ENCODE peak calls at places on chromosome 9, in six cellular contexts. One of them, this sample, is unnamed.

GRCh38 chr9:5838884-5839571 is 6.1 kb upstream of the ERMP1 start:
- DNase-seq in SK-N-SH: no peak
- DNase-seq in PC-3: peak
- DNase-seq in MM.1S: peak
- DNase-seq in neural progenitor cell: no peak
- DNase-seq in HCT116: peak
- DNase-seq in this sample: peak

GRCh38 chr9:95055851-95056551 is 261.5 kb downstream of the FANCC start:
- DNase-seq in neural progenitor cell: no peak
- DNase-seq in MM.1S: no peak
- DNase-seq in HCT116: no peak
- DNase-seq in SK-N-SH: peak
- DNase-seq in PC-3: no peak
- DNase-seq in this sample: peak

GRCh38 chr9:126615251-126615790 is 1.6 kb downstream of the LMX1B start:
- DNase-seq in neural progenitor cell: peak
- DNase-seq in MM.1S: no peak
- DNase-seq in SK-N-SH: no peak
- DNase-seq in PC-3: no peak
- DNase-seq in HCT116: no peak
- DNase-seq in this sample: peak

GRCh38 chr9:94867281-94867841 is 140.9 kb downstream of the AOPEP start:
- DNase-seq in PC-3: peak
- DNase-seq in neural progenitor cell: peak
- DNase-seq in MM.1S: no peak
- DNase-seq in SK-N-SH: peak
- DNase-seq in HCT116: peak
- DNase-seq in this sample: peak

GRCh38 chr9:114428466-114428865 is 40.7 kb upstream of the AKNA start:
- DNase-seq in SK-N-SH: no peak
- DNase-seq in PC-3: no peak
- DNase-seq in MM.1S: no peak
- DNase-seq in neural progenitor cell: no peak
- DNase-seq in HCT116: no peak
- DNase-seq in this sample: no peak

GRCh38 chr9:131616983-131617604 is 71.8 kb downstream of the PRRT1B start:
- DNase-seq in HCT116: no peak
- DNase-seq in neural progenitor cell: no peak
- DNase-seq in PC-3: no peak
- DNase-seq in SK-N-SH: no peak
- DNase-seq in MM.1S: no peak
- DNase-seq in this sample: no peak

GRCh38 chr9:114282926-114283325 is 40.0 kb upstream of the ORM1 start:
- DNase-seq in PC-3: no peak
- DNase-seq in neural progenitor cell: no peak
- DNase-seq in HCT116: no peak
- DNase-seq in SK-N-SH: peak
- DNase-seq in MM.1S: peak
- DNase-seq in this sample: peak

GRCh38 chr9:37417857-37418618 is 4.5 kb upstream of the GRHPR start:
- DNase-seq in HCT116: no peak
- DNase-seq in SK-N-SH: no peak
- DNase-seq in PC-3: peak
- DNase-seq in MM.1S: no peak
- DNase-seq in neural progenitor cell: no peak
- DNase-seq in this sample: no peak

GRCh38 chr9:76701441-76702031 is 62.7 kb upstream of the PCA3 start:
- DNase-seq in HCT116: no peak
- DNase-seq in neural progenitor cell: peak
- DNase-seq in SK-N-SH: no peak
- DNase-seq in PC-3: no peak
- DNase-seq in MM.1S: no peak
- DNase-seq in this sample: peak

GRCh38 chr9:36980148-36980974 is 53.7 kb downstream of the PAX5 start:
- DNase-seq in MM.1S: no peak
- DNase-seq in PC-3: peak
- DNase-seq in neural progenitor cell: peak
- DNase-seq in HCT116: peak
- DNase-seq in SK-N-SH: peak
- DNase-seq in this sample: no peak

GRCh38 chr9:6997330-6997729 is 239.6 kb downstream of the KDM4C start:
- DNase-seq in HCT116: no peak
- DNase-seq in SK-N-SH: no peak
- DNase-seq in neural progenitor cell: no peak
- DNase-seq in MM.1S: no peak
- DNase-seq in PC-3: no peak
- DNase-seq in this sample: peak

GRCh38 chr9:131382850-131383729 is 10.8 kb upstream of the PRRC2B start:
- DNase-seq in PC-3: peak
- DNase-seq in HCT116: no peak
- DNase-seq in SK-N-SH: no peak
- DNase-seq in neural progenitor cell: peak
- DNase-seq in MM.1S: peak
- DNase-seq in this sample: peak

GRCh38 chr9:126847051-126847450 is 13.4 kb upstream of the ZBTB34 start:
- DNase-seq in HCT116: no peak
- DNase-seq in MM.1S: no peak
- DNase-seq in PC-3: no peak
- DNase-seq in SK-N-SH: no peak
- DNase-seq in neural progenitor cell: no peak
- DNase-seq in this sample: no peak

GRCh38 chr9:6414291-6414690 is 1.3 kb downstream of the UHRF2 start:
- DNase-seq in neural progenitor cell: peak
- DNase-seq in MM.1S: peak
- DNase-seq in PC-3: peak
- DNase-seq in HCT116: no peak
- DNase-seq in SK-N-SH: no peak
- DNase-seq in this sample: peak

GRCh38 chr9:133737071-133737773 is 930 bp downstream of the SARDH start:
- DNase-seq in HCT116: no peak
- DNase-seq in PC-3: no peak
- DNase-seq in neural progenitor cell: peak
- DNase-seq in SK-N-SH: peak
- DNase-seq in MM.1S: no peak
- DNase-seq in this sample: no peak

GRCh38 chr9:14277202-14277601 is 36.7 kb downstream of the NFIB start:
- DNase-seq in neural progenitor cell: no peak
- DNase-seq in MM.1S: no peak
- DNase-seq in HCT116: peak
- DNase-seq in SK-N-SH: no peak
- DNase-seq in PC-3: no peak
- DNase-seq in this sample: peak

GRCh38 chr9:72864327-72864726 is 88.5 kb downstream of the ALDH1A1 start:
- DNase-seq in MM.1S: no peak
- DNase-seq in PC-3: no peak
- DNase-seq in neural progenitor cell: no peak
- DNase-seq in HCT116: no peak
- DNase-seq in SK-N-SH: no peak
- DNase-seq in this sample: peak

GRCh38 chr9:38285236-38285635 is 107.3 kb upstream of the ALDH1B1 start:
- DNase-seq in PC-3: no peak
- DNase-seq in SK-N-SH: no peak
- DNase-seq in MM.1S: no peak
- DNase-seq in neural progenitor cell: no peak
- DNase-seq in HCT116: no peak
- DNase-seq in this sample: no peak

GRCh38 chr9:105238302-105238701 is 6.1 kb upstream of the SLC44A1 start:
- DNase-seq in HCT116: no peak
- DNase-seq in MM.1S: no peak
- DNase-seq in neural progenitor cell: no peak
- DNase-seq in SK-N-SH: no peak
- DNase-seq in PC-3: no peak
- DNase-seq in this sample: no peak

GRCh38 chr9:131194767-131195166 is 69.4 kb downstream of the NUP214 start:
- DNase-seq in MM.1S: no peak
- DNase-seq in HCT116: no peak
- DNase-seq in neural progenitor cell: no peak
- DNase-seq in SK-N-SH: no peak
- DNase-seq in PC-3: no peak
- DNase-seq in this sample: no peak

GRCh38 chr9:113913426-113914195 is 37.5 kb downstream of the ZNF618 start:
- DNase-seq in MM.1S: no peak
- DNase-seq in neural progenitor cell: no peak
- DNase-seq in HCT116: no peak
- DNase-seq in PC-3: no peak
- DNase-seq in SK-N-SH: no peak
- DNase-seq in this sample: peak

GRCh38 chr9:29311221-29311620 is 1737.9 kb upstream of the C9orf72 start:
- DNase-seq in MM.1S: no peak
- DNase-seq in HCT116: no peak
- DNase-seq in neural progenitor cell: no peak
- DNase-seq in SK-N-SH: no peak
- DNase-seq in PC-3: peak
- DNase-seq in this sample: no peak

GRCh38 chr9:97480174-97480573 is 21.3 kb upstream of the TMOD1 start:
- DNase-seq in HCT116: no peak
- DNase-seq in SK-N-SH: no peak
- DNase-seq in PC-3: no peak
- DNase-seq in MM.1S: no peak
- DNase-seq in neural progenitor cell: no peak
- DNase-seq in this sample: no peak

GRCh38 chr9:94888775-94889174 is 162.3 kb downstream of the AOPEP start:
- DNase-seq in SK-N-SH: no peak
- DNase-seq in MM.1S: no peak
- DNase-seq in HCT116: no peak
- DNase-seq in neural progenitor cell: no peak
- DNase-seq in PC-3: no peak
- DNase-seq in this sample: no peak

GRCh38 chr9:97512966-97513560 is 11.6 kb downstream of the TMOD1 start:
- DNase-seq in SK-N-SH: no peak
- DNase-seq in HCT116: no peak
- DNase-seq in PC-3: no peak
- DNase-seq in MM.1S: no peak
- DNase-seq in neural progenitor cell: no peak
- DNase-seq in this sample: no peak

GRCh38 chr9:107242073-107243063 is 40.7 kb upstream of the RAD23B start:
- DNase-seq in MM.1S: no peak
- DNase-seq in PC-3: peak
- DNase-seq in neural progenitor cell: no peak
- DNase-seq in HCT116: no peak
- DNase-seq in SK-N-SH: no peak
- DNase-seq in this sample: peak

GRCh38 chr9:127061411-127061810 is 61.0 kb downstream of the ANGPTL2 start:
- DNase-seq in neural progenitor cell: no peak
- DNase-seq in HCT116: no peak
- DNase-seq in MM.1S: no peak
- DNase-seq in SK-N-SH: no peak
- DNase-seq in PC-3: no peak
- DNase-seq in this sample: no peak

GRCh38 chr9:21434202-21435014 is 5.8 kb upstream of the IFNA1 start:
- DNase-seq in neural progenitor cell: peak
- DNase-seq in PC-3: peak
- DNase-seq in HCT116: peak
- DNase-seq in MM.1S: peak
- DNase-seq in SK-N-SH: peak
- DNase-seq in this sample: peak

GRCh38 chr9:137276757-137277328 is 683 bp upstream of the TOR4A start:
- DNase-seq in SK-N-SH: no peak
- DNase-seq in HCT116: no peak
- DNase-seq in MM.1S: no peak
- DNase-seq in PC-3: peak
- DNase-seq in neural progenitor cell: peak
- DNase-seq in this sample: peak

GRCh38 chr9:129776566-129776937 is 23.7 kb upstream of the PTGES start:
- DNase-seq in HCT116: no peak
- DNase-seq in SK-N-SH: no peak
- DNase-seq in PC-3: no peak
- DNase-seq in neural progenitor cell: no peak
- DNase-seq in MM.1S: no peak
- DNase-seq in this sample: peak
- H3K9ac ChIP-seq in HCT116: peak
- H3K9ac ChIP-seq in SK-N-SH: peak
- H3K9ac ChIP-seq in PC-3: peak
- H3K9ac ChIP-seq in neural progenitor cell: no peak
- H3K9ac ChIP-seq in MM.1S: no peak
- H3K9ac ChIP-seq in this sample: peak

DNA sequence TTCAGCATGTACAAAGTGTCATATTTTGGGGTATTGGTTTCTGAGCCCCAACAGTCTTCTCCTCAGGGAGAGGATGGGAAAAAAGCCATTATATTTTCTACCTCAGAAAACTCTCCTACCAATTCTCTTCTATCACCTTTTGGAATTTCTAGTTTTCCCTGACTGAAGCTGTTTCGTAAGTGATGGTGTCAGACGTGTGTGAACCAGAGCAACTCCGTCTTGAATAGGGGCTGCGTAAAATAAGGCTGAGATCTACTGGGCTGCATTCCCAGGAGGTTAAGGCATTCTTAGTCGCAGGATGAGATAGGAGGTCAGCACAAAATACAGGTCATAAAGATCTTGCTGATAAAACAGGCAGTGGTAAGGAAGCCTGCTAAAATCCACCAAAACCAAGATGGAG is 197.3 kb upstream of the C9orf72 start:
- DNase-seq in SK-N-SH: no peak
- DNase-seq in PC-3: no peak
- DNase-seq in MM.1S: no peak
- DNase-seq in neural progenitor cell: no peak
- DNase-seq in HCT116: no peak
- DNase-seq in this sample: no peak
- H3K27ac ChIP-seq in SK-N-SH: no peak
- H3K27ac ChIP-seq in PC-3: no peak
- H3K27ac ChIP-seq in MM.1S: no peak
- H3K27ac ChIP-seq in neural progenitor cell: no peak
- H3K27ac ChIP-seq in HCT116: no peak
- H3K27ac ChIP-seq in this sample: no peak

GRCh38 chr9:99167120-99167519 is 54.6 kb downstream of the ALG2 start:
- DNase-seq in PC-3: no peak
- DNase-seq in SK-N-SH: no peak
- DNase-seq in MM.1S: no peak
- DNase-seq in HCT116: no peak
- DNase-seq in neural progenitor cell: no peak
- DNase-seq in this sample: no peak

GRCh38 chr9:99166149-99166548 is 55.6 kb downstream of the ALG2 start:
- DNase-seq in MM.1S: no peak
- DNase-seq in PC-3: no peak
- DNase-seq in HCT116: no peak
- DNase-seq in SK-N-SH: no peak
- DNase-seq in neural progenitor cell: no peak
- DNase-seq in this sample: no peak

GRCh38 chr9:99158629-99159028 is 53.7 kb downstream of the TGFBR1 start:
- DNase-seq in HCT116: no peak
- DNase-seq in PC-3: no peak
- DNase-seq in MM.1S: no peak
- DNase-seq in neural progenitor cell: no peak
- DNase-seq in SK-N-SH: no peak
- DNase-seq in this sample: peak

GRCh38 chr9:99167694-99168093 is 54.0 kb downstream of the ALG2 start:
- DNase-seq in HCT116: no peak
- DNase-seq in neural progenitor cell: no peak
- DNase-seq in SK-N-SH: no peak
- DNase-seq in MM.1S: no peak
- DNase-seq in PC-3: no peak
- DNase-seq in this sample: no peak

GRCh38 chr9:99162759-99163364 is 57.9 kb downstream of the TGFBR1 start:
- DNase-seq in PC-3: peak
- DNase-seq in SK-N-SH: peak
- DNase-seq in MM.1S: peak
- DNase-seq in HCT116: peak
- DNase-seq in neural progenitor cell: peak
- DNase-seq in this sample: peak
- TF ChIP-seq EZH2phosphoT487 in PC-3: no peak
- TF ChIP-seq EZH2phosphoT487 in SK-N-SH: no peak
- TF ChIP-seq EZH2phosphoT487 in MM.1S: no peak
- TF ChIP-seq EZH2phosphoT487 in HCT116: no peak
- TF ChIP-seq EZH2phosphoT487 in neural progenitor cell: no peak
- TF ChIP-seq EZH2phosphoT487 in this sample: no peak

GRCh38 chr9:92484563-92484962 is 2.3 kb upstream of the ASPN start:
- DNase-seq in HCT116: no peak
- DNase-seq in SK-N-SH: no peak
- DNase-seq in MM.1S: no peak
- DNase-seq in PC-3: no peak
- DNase-seq in neural progenitor cell: no peak
- DNase-seq in this sample: no peak
- H3K9ac ChIP-seq in HCT116: no peak
- H3K9ac ChIP-seq in SK-N-SH: no peak
- H3K9ac ChIP-seq in MM.1S: no peak
- H3K9ac ChIP-seq in PC-3: no peak
- H3K9ac ChIP-seq in neural progenitor cell: no peak
- H3K9ac ChIP-seq in this sample: no peak

This sample was measured in GM23248.